ENCODE peak calls at places on chromosomes 5 and 9, in four cellular contexts. C is hypothalamus; T is stimulated activated CD4-positive, alpha-beta T cell treated with anti-CD3 and anti-CD28 coated beads, Interleukin-15, amount 100 ng/mL, for 1 hour; P is body of pancreas. B is an unnamed sample.

GRCh38 chr9:70563437-70564204 is 149.2 kb upstream of the KLF9 start:
- DNase-seq in C (no peak), T (no peak), P (peak), B (no peak)

GRCh38 chr5:45062044-45062443 is 253.3 kb downstream of the MRPS30 start:
- DNase-seq in C (no peak), T (no peak), P (no peak), B (no peak)

GRCh38 chr9:129697111-129697955 is 31.9 kb downstream of the PRRX2 start:
- DNase-seq in C (peak), T (peak), P (peak), B (no peak)

GRCh38 chr5:59629561-59629960 is 264.0 kb downstream of the PDE4D start:
- DNase-seq in C (no peak), T (no peak), P (no peak), B (no peak)

GRCh38 chr9:119998614-119999013 is 581.4 kb downstream of the CDK5RAP2 start:
- DNase-seq in C (no peak), T (no peak), P (no peak), B (no peak)

GRCh38 chr9:88781500-88782391 is 209.5 kb upstream of the S1PR3 start:
- DNase-seq in C (no peak), T (no peak), P (peak), B (no peak)

GRCh38 chr5:87780831-87781760 is 368.4 kb upstream of the CCNH start:
- DNase-seq in C (peak), T (peak), P (peak), B (peak)

GRCh38 chr9:19124430-19124793 is 2.9 kb downstream of the PLIN2 start:
- DNase-seq in C (no peak), T (no peak), P (no peak), B (no peak)

GRCh38 chr5:124580925-124581821 is 165.3 kb downstream of the ZNF608 start:
- DNase-seq in C (no peak), T (no peak), P (peak), B (no peak)

GRCh38 chr5:151196556-151197290 is 27.2 kb downstream of the CCDC69 start:
- DNase-seq in C (no peak), T (no peak), P (no peak), B (no peak)

GRCh38 chr9:16619897-16620296 is 250.6 kb downstream of the BNC2 start:
- DNase-seq in C (no peak), T (no peak), P (no peak), B (no peak)

GRCh38 chr5:17619353-17619752 is 9.2 kb downstream of the TAF11L12 start:
- DNase-seq in C (no peak), T (no peak), P (no peak), B (no peak)

GRCh38 chr5:68631884-68632283 is 416.3 kb downstream of the PIK3R1 start:
- DNase-seq in C (no peak), T (no peak), P (no peak), B (no peak)

GRCh38 chr9:129107651-129108050 is 2.9 kb downstream of the CRAT start:
- DNase-seq in C (no peak), T (no peak), P (no peak), B (no peak)